ENCODE peak calls at places on chromosome 5, in nine cellular contexts. Y, G, X, M, B, J, S, H and N are unnamed samples.

GRCh38 chr5:171801-172331 is 19.4 kb upstream of the LRRC14B start:
- DNase-seq in H (no peak), J (no peak), S (no peak), X (no peak), M (no peak), Y (no peak), B (no peak), G (no peak), N (no peak)

GRCh38 chr5:132747693-132748440 is 641 bp downstream of the CCNI2 start:
- DNase-seq in M (peak; percentile 24), Y (no peak), H (peak; percentile 23), G (no peak), X (no peak), S (no peak), J (no peak), B (no peak), N (no peak)

GRCh38 chr5:94908889-94909480 is 290.5 kb downstream of the SLF1 start:
- DNase-seq in X (peak; percentile 19), H (no peak), B (peak; percentile 79), J (no peak), Y (peak; percentile 45), S (no peak), M (no peak), G (peak; percentile 38), N (peak; percentile 12)

GRCh38 chr5:132226516-132227234 is 978 bp downstream of the P4HA2 start:
- DNase-seq in S (no peak), J (no peak), M (no peak), B (peak; percentile 55), G (peak; percentile 36), X (no peak), Y (no peak), H (no peak), N (no peak)

GRCh38 chr5:59813761-59814562 is 79.6 kb downstream of the PDE4D start:
- DNase-seq in G (peak; percentile 73), B (peak; percentile 83), M (no peak), X (no peak), J (no peak), H (peak; percentile 24), S (peak; percentile 40), Y (peak; percentile 53), N (peak; percentile 71)

GRCh38 chr5:23451156-23451555 is 56.3 kb upstream of the PRDM9 start:
- DNase-seq in B (no peak), X (no peak), M (no peak), S (no peak), H (no peak), Y (no peak), J (no peak), G (no peak), N (no peak)

GRCh38 chr5:33362915-33363314 is 77.8 kb upstream of the TARS1 start:
- DNase-seq in Y (no peak), M (no peak), B (peak; percentile 17), S (peak; percentile 47), H (no peak), J (no peak), G (peak; percentile 4), X (no peak), N (no peak)

GRCh38 chr5:68288756-68289134 is 73.2 kb downstream of the PIK3R1 start:
- DNase-seq in J (no peak), S (no peak), Y (no peak), M (no peak), G (no peak), B (no peak), X (no peak), H (no peak), N (no peak)

GRCh38 chr5:160438316-160439204 is 16.9 kb downstream of the PTTG1 start:
- DNase-seq in Y (peak; percentile 81), H (no peak), X (no peak), M (peak; percentile 49), G (peak; percentile 70), S (peak; percentile 49), B (peak; percentile 85), J (peak; percentile 40), N (peak; percentile 55)

GRCh38 chr5:115333164-115333563 is 36.7 kb upstream of the CCDC112 start:
- DNase-seq in G (no peak), B (no peak), J (no peak), H (no peak), M (peak; percentile 2), Y (no peak), X (no peak), S (no peak), N (no peak)

GRCh38 chr5:154714271-154714986 is 40.7 kb upstream of the LARP1 start:
- DNase-seq in S (peak; percentile 38), H (no peak), G (peak; percentile 54), M (no peak), J (peak; percentile 33), Y (no peak), X (no peak), B (peak; percentile 39), N (peak; percentile 43)

GRCh38 chr5:172875372-172876279 is 41.6 kb downstream of the ERGIC1 start:
- DNase-seq in X (no peak), G (no peak), M (no peak), J (no peak), Y (no peak), B (peak; percentile 41), H (no peak), S (no peak), N (no peak)

GRCh38 chr5:96919754-96920197 is 16.1 kb upstream of the LNPEP start:
- DNase-seq in Y (no peak), X (no peak), H (no peak), G (no peak), S (no peak), J (no peak), M (no peak), B (no peak), N (no peak)